ENCODE peak calls at places on chromosomes 12 and 14, in four cellular contexts. X, R, C and O are unnamed samples.

GRCh38 chr14:51014625-51015024 is 70.3 kb upstream of the PYGL start:
- DNase-seq in X (no peak), R (no peak), C (no peak), O (no peak)

GRCh38 chr12:79933580-79934264 is 1.2 kb downstream of the PPP1R12A start:
- DNase-seq in X (no peak), R (no peak), C (peak), O (peak)

GRCh38 chr12:6201199-6201608 is 1.0 kb downstream of the CD9 start:
- DNase-seq in X (peak), R (no peak), C (no peak), O (no peak)

GRCh38 chr14:58607131-58607531 is 30.6 kb upstream of the DACT1 start:
- DNase-seq in X (no peak), R (no peak), C (no peak), O (no peak)

GRCh38 chr14:94462763-94463572 is 10.4 kb upstream of the SERPINA11 start:
- DNase-seq in X (no peak), R (no peak), C (no peak), O (no peak)

GRCh38 chr14:69685716-69686115 is 74.3 kb downstream of the SUSD6 start:
- DNase-seq in X (no peak), R (peak), C (peak), O (peak)

GRCh38 chr14:77302926-77303325 is 17.8 kb downstream of the POMT2 start:
- DNase-seq in X (peak), R (no peak), C (peak), O (peak)

GRCh38 chr12:130775953-130776856 is 60.1 kb upstream of the RIMBP2 start:
- DNase-seq in X (peak), R (peak), C (peak), O (peak)

GRCh38 chr14:92619671-92620437 is 106.3 kb downstream of the RIN3 start:
- DNase-seq in X (no peak), R (no peak), C (no peak), O (no peak)

GRCh38 chr12:121144416-121144914 is 11.8 kb downstream of the P2RX7 start:
- DNase-seq in X (no peak), R (peak), C (peak), O (peak)

GRCh38 chr12:12929696-12930095 is 22.3 kb downstream of the GPRC5D start:
- DNase-seq in X (no peak), R (no peak), C (no peak), O (no peak)

GRCh38 chr14:63650336-63650952 is 8.8 kb upstream of the WDR89 start:
- DNase-seq in X (no peak), R (peak), C (no peak), O (no peak)

DNA sequence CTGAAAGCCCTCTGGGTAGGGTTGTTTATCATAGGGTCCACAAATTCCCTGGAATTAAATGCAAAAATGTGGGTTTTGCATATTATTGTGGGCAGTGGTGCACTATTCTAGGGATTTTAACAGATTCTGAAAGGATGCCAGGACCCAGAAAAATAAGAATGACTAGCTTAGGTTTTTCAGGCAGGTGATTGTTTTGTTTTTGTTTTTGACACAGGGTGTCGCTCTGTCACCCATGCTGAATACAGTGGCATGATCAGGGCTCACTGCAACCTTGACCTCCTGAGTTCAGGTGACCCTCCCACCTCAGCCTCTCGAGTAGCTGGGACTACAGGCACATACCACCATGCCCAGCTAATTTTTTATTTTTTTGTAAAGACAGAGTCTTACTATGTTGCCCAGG is 19.2 kb downstream of the GALNT6 start:
- DNase-seq in X (no peak), R (no peak), C (no peak), O (no peak)
- TF ChIP-seq CTCF in X (no peak), R (no peak), C (no peak), O (no peak)

GRCh38 chr12:94175763-94176660 is 27.6 kb downstream of the PLXNC1 start:
- DNase-seq in X (no peak), R (peak), C (peak), O (peak)

GRCh38 chr12:94180558-94181296 is 32.4 kb downstream of the PLXNC1 start:
- DNase-seq in X (no peak), R (no peak), C (no peak), O (peak)

GRCh38 chr12:94178886-94179285 is 30.5 kb downstream of the PLXNC1 start:
- DNase-seq in X (no peak), R (no peak), C (no peak), O (no peak)

GRCh38 chr12:94179723-94180122 is 31.3 kb downstream of the PLXNC1 start:
- DNase-seq in X (no peak), R (no peak), C (no peak), O (no peak)

GRCh38 chr12:94178054-94178453 is 29.7 kb downstream of the PLXNC1 start:
- DNase-seq in X (no peak), R (no peak), C (no peak), O (no peak)
- TF ChIP-seq CTCF in X (no peak), R (no peak), C (no peak), O (no peak)

GRCh38 chr12:3293446-3294161 is 197.4 kb upstream of the PRMT8 start:
- DNase-seq in X (no peak), R (peak), C (peak), O (peak)
- TF ChIP-seq CTCF in X (no peak), R (peak), C (no peak), O (peak)

GRCh38 chr14:64763801-64764511 is 59.7 kb downstream of the PLEKHG3 start:
- DNase-seq in X (peak), R (peak), C (peak), O (no peak)

GRCh38 chr14:64765740-64766302 is 61.6 kb downstream of the PLEKHG3 start:
- DNase-seq in X (no peak), R (no peak), C (no peak), O (no peak)

GRCh38 chr14:64766430-64767151 is 62.4 kb downstream of the PLEKHG3 start:
- DNase-seq in X (no peak), R (no peak), C (no peak), O (peak)

GRCh38 chr14:64763089-64763782 is 59.0 kb downstream of the PLEKHG3 start:
- DNase-seq in X (no peak), R (no peak), C (no peak), O (no peak)

GRCh38 chr14:64764641-64765520 is 60.7 kb downstream of the PLEKHG3 start:
- DNase-seq in X (peak), R (peak), C (peak), O (no peak)
- TF ChIP-seq CTCF in X (peak), R (peak), C (peak), O (peak)

DNA sequence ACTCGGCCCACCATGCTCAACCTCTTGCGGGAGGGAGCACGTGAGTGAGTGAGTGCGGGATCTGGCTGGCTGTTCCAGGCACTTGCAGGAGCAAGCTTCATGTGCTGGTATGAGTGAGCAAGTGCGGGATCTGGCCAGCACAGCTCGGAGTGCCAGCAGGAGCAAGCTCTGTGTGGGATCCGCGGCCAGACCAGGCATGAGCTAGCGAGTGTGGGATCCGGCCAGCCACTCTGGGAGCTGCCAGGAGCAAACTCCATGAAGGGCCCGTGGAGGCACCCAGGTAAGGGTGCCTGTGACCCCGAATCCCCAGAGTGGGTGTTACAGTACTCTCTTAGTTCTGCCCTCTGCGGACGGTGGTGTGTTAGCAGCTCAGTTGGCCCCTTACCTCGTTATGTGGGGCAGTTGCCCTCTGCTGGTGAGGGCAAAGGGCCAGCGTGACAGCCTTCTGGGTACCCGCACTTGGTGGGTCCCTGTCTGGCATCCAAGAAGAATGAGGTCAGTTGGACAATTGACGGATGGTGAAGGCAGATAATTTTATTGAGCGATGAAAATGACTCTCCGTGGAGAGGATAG is 38.3 kb downstream of the RAD51B start:
- DNase-seq in X (no peak), R (no peak), C (no peak), O (no peak)
- TF ChIP-seq CTCF in X (no peak), R (no peak), C (no peak), O (no peak)